ENCODE peak calls at places on chromosomes 6 and 20, in four cellular contexts. One of them, this sample, is unnamed.

GRCh38 chr6:162736933-162737332 is 9.2 kb downstream of the PACRG start:
- DNase-seq in AML-193: no peak
- DNase-seq in SW480: no peak
- DNase-seq in stimulated activated CD4-positive, alpha-beta T cell treated with anti-CD3 and anti-CD28 coated beads, TNF-alpha, amount 100 ng/mL, for 48 hours: no peak
- DNase-seq in this sample: no peak

GRCh38 chr20:53935353-53936084 is 134.9 kb downstream of the BCAS1 start:
- DNase-seq in AML-193: no peak
- DNase-seq in SW480: no peak
- DNase-seq in stimulated activated CD4-positive, alpha-beta T cell treated with anti-CD3 and anti-CD28 coated beads, TNF-alpha, amount 100 ng/mL, for 48 hours: no peak
- DNase-seq in this sample: no peak

GRCh38 chr6:44672086-44672485 is 284.6 kb downstream of the CDC5L start:
- DNase-seq in AML-193: no peak
- DNase-seq in SW480: no peak
- DNase-seq in stimulated activated CD4-positive, alpha-beta T cell treated with anti-CD3 and anti-CD28 coated beads, TNF-alpha, amount 100 ng/mL, for 48 hours: no peak
- DNase-seq in this sample: no peak

GRCh38 chr6:16118825-16119224 is 10.1 kb upstream of the MYLIP start:
- DNase-seq in AML-193: no peak
- DNase-seq in SW480: no peak
- DNase-seq in stimulated activated CD4-positive, alpha-beta T cell treated with anti-CD3 and anti-CD28 coated beads, TNF-alpha, amount 100 ng/mL, for 48 hours: no peak
- DNase-seq in this sample: no peak

GRCh38 chr20:61933481-61933950 is 132.2 kb downstream of the TAF4 start:
- DNase-seq in AML-193: no peak
- DNase-seq in SW480: no peak
- DNase-seq in stimulated activated CD4-positive, alpha-beta T cell treated with anti-CD3 and anti-CD28 coated beads, TNF-alpha, amount 100 ng/mL, for 48 hours: no peak
- DNase-seq in this sample: no peak

GRCh38 chr20:11117808-11118528 is 444.2 kb upstream of the JAG1 start:
- DNase-seq in AML-193: no peak
- DNase-seq in SW480: peak
- DNase-seq in stimulated activated CD4-positive, alpha-beta T cell treated with anti-CD3 and anti-CD28 coated beads, TNF-alpha, amount 100 ng/mL, for 48 hours: no peak
- DNase-seq in this sample: no peak

GRCh38 chr20:61449057-61449456 is 197.0 kb downstream of the CDH4 start:
- DNase-seq in AML-193: no peak
- DNase-seq in SW480: no peak
- DNase-seq in stimulated activated CD4-positive, alpha-beta T cell treated with anti-CD3 and anti-CD28 coated beads, TNF-alpha, amount 100 ng/mL, for 48 hours: no peak
- DNase-seq in this sample: no peak

GRCh38 chr6:163352011-163352685 is 62.4 kb upstream of the QKI start:
- DNase-seq in AML-193: no peak
- DNase-seq in SW480: no peak
- DNase-seq in stimulated activated CD4-positive, alpha-beta T cell treated with anti-CD3 and anti-CD28 coated beads, TNF-alpha, amount 100 ng/mL, for 48 hours: no peak
- DNase-seq in this sample: no peak

GRCh38 chr6:89581669-89582068 is 56.9 kb downstream of the LYRM2 start:
- DNase-seq in AML-193: no peak
- DNase-seq in SW480: no peak
- DNase-seq in stimulated activated CD4-positive, alpha-beta T cell treated with anti-CD3 and anti-CD28 coated beads, TNF-alpha, amount 100 ng/mL, for 48 hours: no peak
- DNase-seq in this sample: no peak

GRCh38 chr6:131819507-131820228 is 11.8 kb downstream of the ENPP1 start:
- DNase-seq in AML-193: no peak
- DNase-seq in SW480: no peak
- DNase-seq in stimulated activated CD4-positive, alpha-beta T cell treated with anti-CD3 and anti-CD28 coated beads, TNF-alpha, amount 100 ng/mL, for 48 hours: no peak
- DNase-seq in this sample: no peak